ENCODE peak calls at places on chromosomes 13 and 19, in four cellular contexts. One of them, this sample, is unnamed.

GRCh38 chr13:31182987-31183386 is 16.8 kb upstream of the B3GLCT start:
- DNase-seq in mucosa of descending colon: no peak
- DNase-seq in Peyer's patch: no peak
- DNase-seq in upper lobe of right lung: no peak
- DNase-seq in this sample: no peak

GRCh38 chr13:25068810-25069209 is 27.1 kb upstream of the PABPC3 start:
- DNase-seq in mucosa of descending colon: no peak
- DNase-seq in Peyer's patch: no peak
- DNase-seq in upper lobe of right lung: no peak
- DNase-seq in this sample: no peak

GRCh38 chr19:40719414-40719894 is 2.5 kb downstream of the ITPKC start:
- DNase-seq in mucosa of descending colon: no peak
- DNase-seq in Peyer's patch: no peak
- DNase-seq in upper lobe of right lung: no peak
- DNase-seq in this sample: no peak

GRCh38 chr19:43504426-43505185 is at the start of gene PHLDB3:
- DNase-seq in mucosa of descending colon: peak; percentile 79
- DNase-seq in Peyer's patch: peak; percentile 62
- DNase-seq in upper lobe of right lung: peak; percentile 71
- DNase-seq in this sample: no peak

GRCh38 chr19:13004273-13004672 is 9.0 kb downstream of the NFIX start:
- DNase-seq in mucosa of descending colon: peak; percentile 63
- DNase-seq in Peyer's patch: no peak
- DNase-seq in upper lobe of right lung: no peak
- DNase-seq in this sample: no peak

GRCh38 chr13:46160474-46161066 is 21.4 kb downstream of the LCP1 start:
- DNase-seq in mucosa of descending colon: no peak
- DNase-seq in Peyer's patch: no peak
- DNase-seq in upper lobe of right lung: no peak
- DNase-seq in this sample: no peak

GRCh38 chr13:41523396-41523795 is 66.0 kb downstream of the RGCC start:
- DNase-seq in mucosa of descending colon: no peak
- DNase-seq in Peyer's patch: no peak
- DNase-seq in upper lobe of right lung: no peak
- DNase-seq in this sample: no peak

GRCh38 chr13:108268713-108269112 is 805 bp upstream of the TNFSF13B start:
- DNase-seq in mucosa of descending colon: no peak
- DNase-seq in Peyer's patch: no peak
- DNase-seq in upper lobe of right lung: no peak
- DNase-seq in this sample: no peak

GRCh38 chr13:44622259-44622658 is 46.1 kb upstream of the TSC22D1 start:
- DNase-seq in mucosa of descending colon: no peak
- DNase-seq in Peyer's patch: no peak
- DNase-seq in upper lobe of right lung: no peak
- DNase-seq in this sample: no peak

GRCh38 chr13:44649834-44650233 is 73.7 kb upstream of the TSC22D1 start:
- DNase-seq in mucosa of descending colon: no peak
- DNase-seq in Peyer's patch: no peak
- DNase-seq in upper lobe of right lung: no peak
- DNase-seq in this sample: no peak

GRCh38 chr13:42660367-42660965 is 86.5 kb downstream of the TNFSF11 start:
- DNase-seq in mucosa of descending colon: no peak
- DNase-seq in Peyer's patch: no peak
- DNase-seq in upper lobe of right lung: no peak
- DNase-seq in this sample: no peak

GRCh38 chr19:15623711-15624318 is 8.8 kb downstream of the CYP4F8 start:
- DNase-seq in mucosa of descending colon: no peak
- DNase-seq in Peyer's patch: no peak
- DNase-seq in upper lobe of right lung: no peak
- DNase-seq in this sample: no peak

GRCh38 chr13:114027826-114028225 is 54.0 kb upstream of the C13orf46 start:
- DNase-seq in mucosa of descending colon: peak; percentile 54
- DNase-seq in Peyer's patch: no peak
- DNase-seq in upper lobe of right lung: no peak
- DNase-seq in this sample: no peak

GRCh38 chr13:79481685-79482052 is 714 bp downstream of the NDFIP2 start:
- DNase-seq in mucosa of descending colon: peak; percentile 44
- DNase-seq in Peyer's patch: peak; percentile 16
- DNase-seq in upper lobe of right lung: no peak
- DNase-seq in this sample: no peak

GRCh38 chr19:16778796-16779411 is 50.3 kb upstream of the SIN3B start:
- DNase-seq in mucosa of descending colon: no peak
- DNase-seq in Peyer's patch: peak; percentile 68
- DNase-seq in upper lobe of right lung: peak; percentile 72
- DNase-seq in this sample: no peak

GRCh38 chr13:93338906-93339305 is 112.3 kb downstream of the GPC6 start:
- DNase-seq in mucosa of descending colon: no peak
- DNase-seq in Peyer's patch: no peak
- DNase-seq in upper lobe of right lung: no peak
- DNase-seq in this sample: no peak

GRCh38 chr13:32669030-32669646 is 82.9 kb downstream of the PDS5B start:
- DNase-seq in mucosa of descending colon: no peak
- DNase-seq in Peyer's patch: no peak
- DNase-seq in upper lobe of right lung: no peak
- DNase-seq in this sample: no peak

GRCh38 chr13:99388334-99388923 is 81.2 kb upstream of the GPR183 start:
- DNase-seq in mucosa of descending colon: no peak
- DNase-seq in Peyer's patch: peak; percentile 13
- DNase-seq in upper lobe of right lung: no peak
- DNase-seq in this sample: no peak

GRCh38 chr13:50392977-50393376 is 377.7 kb downstream of the KCNRG start:
- DNase-seq in mucosa of descending colon: no peak
- DNase-seq in Peyer's patch: no peak
- DNase-seq in upper lobe of right lung: no peak
- DNase-seq in this sample: no peak

GRCh38 chr13:41528021-41528420 is 70.7 kb downstream of the RGCC start:
- DNase-seq in mucosa of descending colon: no peak
- DNase-seq in Peyer's patch: no peak
- DNase-seq in upper lobe of right lung: no peak
- DNase-seq in this sample: no peak

GRCh38 chr13:113742000-113742441 is 17.0 kb upstream of the TMEM255B start:
- DNase-seq in mucosa of descending colon: peak; percentile 68
- DNase-seq in Peyer's patch: no peak
- DNase-seq in upper lobe of right lung: peak; percentile 74
- DNase-seq in this sample: no peak

GRCh38 chr13:50635504-50635903 is 208.0 kb downstream of the DLEU7 start:
- DNase-seq in mucosa of descending colon: no peak
- DNase-seq in Peyer's patch: peak; percentile 29
- DNase-seq in upper lobe of right lung: no peak
- DNase-seq in this sample: no peak

GRCh38 chr13:42574011-42574410 is at the start of gene TNFSF11:
- DNase-seq in mucosa of descending colon: no peak
- DNase-seq in Peyer's patch: no peak
- DNase-seq in upper lobe of right lung: no peak
- DNase-seq in this sample: no peak

GRCh38 chr13:19959831-19960672 is 1.5 kb downstream of the ZMYM2 start:
- DNase-seq in mucosa of descending colon: peak; percentile 92
- DNase-seq in Peyer's patch: peak; percentile 87
- DNase-seq in upper lobe of right lung: peak; percentile 92
- DNase-seq in this sample: peak; percentile 83

GRCh38 chr13:73268306-73268705 is 209.5 kb downstream of the KLF5 start:
- DNase-seq in mucosa of descending colon: peak; percentile 50
- DNase-seq in Peyer's patch: no peak
- DNase-seq in upper lobe of right lung: no peak
- DNase-seq in this sample: peak; percentile 81

GRCh38 chr19:5679289-5680082 is 830 bp downstream of the MICOS13 start:
- DNase-seq in mucosa of descending colon: peak; percentile 75
- DNase-seq in Peyer's patch: no peak
- DNase-seq in upper lobe of right lung: no peak
- DNase-seq in this sample: no peak

GRCh38 chr19:16650821-16651220 is 9.1 kb downstream of the SMIM7 start:
- DNase-seq in mucosa of descending colon: no peak
- DNase-seq in Peyer's patch: no peak
- DNase-seq in upper lobe of right lung: no peak
- DNase-seq in this sample: no peak

GRCh38 chr19:391199-391557 is 17.8 kb downstream of the C2CD4C start:
- DNase-seq in mucosa of descending colon: no peak
- DNase-seq in Peyer's patch: no peak
- DNase-seq in upper lobe of right lung: no peak
- DNase-seq in this sample: no peak

GRCh38 chr13:25943666-25944065 is 108.2 kb downstream of the SHISA2 start:
- DNase-seq in mucosa of descending colon: no peak
- DNase-seq in Peyer's patch: no peak
- DNase-seq in upper lobe of right lung: no peak
- DNase-seq in this sample: no peak

GRCh38 chr19:17215125-17215971 is at the start of gene USE1:
- DNase-seq in mucosa of descending colon: peak; percentile 94
- DNase-seq in Peyer's patch: peak; percentile 92
- DNase-seq in upper lobe of right lung: peak; percentile 95
- DNase-seq in this sample: peak; percentile 91

GRCh38 chr13:99312493-99312883 is 5.3 kb upstream of the GPR183 start:
- DNase-seq in mucosa of descending colon: peak; percentile 63
- DNase-seq in Peyer's patch: peak; percentile 29
- DNase-seq in upper lobe of right lung: peak; percentile 71
- DNase-seq in this sample: no peak

GRCh38 chr19:44585371-44586141 is 27.8 kb upstream of the IGSF23 start:
- DNase-seq in mucosa of descending colon: no peak
- DNase-seq in Peyer's patch: no peak
- DNase-seq in upper lobe of right lung: no peak
- DNase-seq in this sample: no peak

GRCh38 chr13:52665325-52665724 is 12.7 kb downstream of the SUGT1 start:
- DNase-seq in mucosa of descending colon: no peak
- DNase-seq in Peyer's patch: no peak
- DNase-seq in upper lobe of right lung: no peak
- DNase-seq in this sample: no peak
- H3K9me3 ChIP-seq in mucosa of descending colon: no peaks in the 10 kb centered on the region
- H3K9me3 ChIP-seq in Peyer's patch: no peaks in the 10 kb centered on the region
- H3K9me3 ChIP-seq in upper lobe of right lung: no peaks in the 10 kb centered on the region
- H3K9me3 ChIP-seq in this sample: no peaks in the 10 kb centered on the region

DNA sequence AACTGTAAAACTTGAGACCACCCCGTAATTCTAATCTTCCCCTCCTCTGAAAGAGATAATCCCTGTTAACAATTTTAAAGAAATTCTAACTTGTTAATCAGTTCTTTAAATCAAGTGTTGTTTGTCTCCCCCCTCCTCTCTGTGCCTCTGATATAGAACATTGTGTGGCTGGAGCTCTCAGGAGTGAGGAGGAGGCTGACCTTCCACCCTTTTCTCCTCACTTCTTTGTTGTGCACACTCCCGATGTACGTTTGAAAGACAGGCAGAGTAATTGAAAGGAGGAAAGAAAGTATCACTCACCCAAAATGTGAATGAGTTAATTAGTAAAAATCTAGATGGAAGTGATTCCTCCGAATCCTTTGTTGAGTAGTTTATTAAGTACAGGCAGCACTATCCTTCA is 43.8 kb downstream of the TNFRSF19 start:
- DNase-seq in mucosa of descending colon: no peak
- DNase-seq in Peyer's patch: no peak
- DNase-seq in upper lobe of right lung: no peak
- DNase-seq in this sample: no peak
- H3K4me1 ChIP-seq in mucosa of descending colon: no peaks in the 10 kb centered on the region
- H3K4me1 ChIP-seq in Peyer's patch: peaks cover 3% of the 10 kb centered on the region
- H3K4me1 ChIP-seq in upper lobe of right lung: peaks cover 23% of the 10 kb centered on the region
- H3K4me1 ChIP-seq in this sample: peaks cover 12% of the 10 kb centered on the region

DNA sequence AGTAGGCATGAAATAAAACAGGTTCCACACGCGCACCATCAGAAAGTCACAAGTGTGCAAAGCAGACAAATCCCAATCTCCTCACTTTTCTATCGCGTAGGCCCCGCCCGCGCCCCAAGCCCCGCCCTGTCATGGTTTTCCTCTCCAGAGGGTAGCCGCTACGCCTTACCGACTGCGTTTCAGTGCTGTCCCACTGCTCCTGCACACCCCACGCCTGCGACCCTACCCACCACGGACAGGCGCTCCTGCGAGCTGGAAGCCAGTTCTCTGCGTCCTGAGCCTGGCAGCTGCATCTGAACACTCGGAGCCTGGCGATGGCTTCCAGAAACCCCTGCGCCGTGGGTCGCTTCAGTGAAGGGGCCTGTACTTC is 379 bp upstream of the ZNF470 start:
- DNase-seq in mucosa of descending colon: peak; percentile 64
- DNase-seq in Peyer's patch: peak; percentile 40
- DNase-seq in upper lobe of right lung: peak; percentile 78
- DNase-seq in this sample: no peak
- H3K9me3 ChIP-seq in mucosa of descending colon: peaks cover 88% of the 10 kb centered on the region
- H3K9me3 ChIP-seq in Peyer's patch: peaks cover 73% of the 10 kb centered on the region
- H3K9me3 ChIP-seq in upper lobe of right lung: peaks cover 57% of the 10 kb centered on the region
- H3K9me3 ChIP-seq in this sample: peaks cover 30% of the 10 kb centered on the region

DNA sequence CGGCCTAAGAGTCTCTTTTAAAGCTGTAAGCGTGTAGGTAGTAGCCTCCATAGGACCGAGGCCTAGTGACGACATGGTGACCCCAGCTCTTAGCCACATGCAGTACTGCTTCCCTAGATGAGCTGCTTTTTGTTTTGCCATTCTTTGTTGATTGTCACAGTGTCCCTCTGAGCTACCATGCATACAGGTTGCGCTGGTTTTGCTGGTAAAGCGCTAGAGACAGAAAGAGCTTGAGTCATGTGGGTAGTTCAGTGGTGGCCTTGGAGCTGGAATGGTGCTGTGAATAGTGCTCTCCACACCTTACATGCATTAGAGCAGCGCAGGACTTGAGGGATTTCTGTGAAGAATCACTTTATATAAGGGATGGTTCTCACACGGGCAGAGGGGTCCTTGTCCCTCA is 5.1 kb downstream of the HNRNPM start:
- DNase-seq in mucosa of descending colon: no peak
- DNase-seq in Peyer's patch: no peak
- DNase-seq in upper lobe of right lung: no peak
- DNase-seq in this sample: no peak
- H3K4me1 ChIP-seq in mucosa of descending colon: peaks cover 53% of the 10 kb centered on the region
- H3K4me1 ChIP-seq in Peyer's patch: peaks cover 34% of the 10 kb centered on the region
- H3K4me1 ChIP-seq in upper lobe of right lung: peaks cover 82% of the 10 kb centered on the region
- H3K4me1 ChIP-seq in this sample: peaks cover 34% of the 10 kb centered on the region

GRCh38 chr13:104387514-104387913 is 1321.3 kb upstream of the SLC10A2 start:
- DNase-seq in mucosa of descending colon: no peak
- DNase-seq in Peyer's patch: no peak
- DNase-seq in upper lobe of right lung: no peak
- DNase-seq in this sample: no peak

GRCh38 chr13:104385409-104385808 is 1319.2 kb upstream of the SLC10A2 start:
- DNase-seq in mucosa of descending colon: no peak
- DNase-seq in Peyer's patch: no peak
- DNase-seq in upper lobe of right lung: no peak
- DNase-seq in this sample: peak; percentile 60

GRCh38 chr13:104389722-104390121 is 1323.5 kb upstream of the SLC10A2 start:
- DNase-seq in mucosa of descending colon: no peak
- DNase-seq in Peyer's patch: no peak
- DNase-seq in upper lobe of right lung: no peak
- DNase-seq in this sample: no peak
- H3K9me3 ChIP-seq in mucosa of descending colon: no peaks in the 10 kb centered on the region
- H3K9me3 ChIP-seq in Peyer's patch: no peaks in the 10 kb centered on the region
- H3K9me3 ChIP-seq in upper lobe of right lung: no peaks in the 10 kb centered on the region
- H3K9me3 ChIP-seq in this sample: no peaks in the 10 kb centered on the region

GRCh38 chr19:2039082-2039958 is 11.7 kb downstream of the MKNK2 start:
- DNase-seq in mucosa of descending colon: peak; percentile 60
- DNase-seq in Peyer's patch: no peak
- DNase-seq in upper lobe of right lung: peak; percentile 64
- DNase-seq in this sample: no peak
- H3K4me1 ChIP-seq in mucosa of descending colon: peaks cover 29% of the 10 kb centered on the region
- H3K4me1 ChIP-seq in Peyer's patch: peaks cover 28% of the 10 kb centered on the region
- H3K4me1 ChIP-seq in upper lobe of right lung: peaks cover 36% of the 10 kb centered on the region
- H3K4me1 ChIP-seq in this sample: peaks cover 19% of the 10 kb centered on the region

GRCh38 chr19:37537391-37537947 is 30.7 kb downstream of the ZNF793 start:
- DNase-seq in mucosa of descending colon: no peak
- DNase-seq in Peyer's patch: no peak
- DNase-seq in upper lobe of right lung: no peak
- DNase-seq in this sample: no peak
- H3K9me3 ChIP-seq in mucosa of descending colon: peaks cover 93% of the 10 kb centered on the region
- H3K9me3 ChIP-seq in Peyer's patch: peaks cover 92% of the 10 kb centered on the region
- H3K9me3 ChIP-seq in upper lobe of right lung: peaks cover 67% of the 10 kb centered on the region
- H3K9me3 ChIP-seq in this sample: peaks cover 25% of the 10 kb centered on the region

GRCh38 chr13:67283602-67284001 is 53.5 kb upstream of the PCDH9 start:
- DNase-seq in mucosa of descending colon: no peak
- DNase-seq in Peyer's patch: no peak
- DNase-seq in upper lobe of right lung: no peak
- DNase-seq in this sample: no peak
- H3K4me1 ChIP-seq in mucosa of descending colon: no peaks in the 10 kb centered on the region
- H3K4me1 ChIP-seq in Peyer's patch: no peaks in the 10 kb centered on the region
- H3K4me1 ChIP-seq in upper lobe of right lung: no peaks in the 10 kb centered on the region
- H3K4me1 ChIP-seq in this sample: no peaks in the 10 kb centered on the region

GRCh38 chr19:50334741-50335421 is 5.7 kb upstream of the KCNC3 start:
- DNase-seq in mucosa of descending colon: peak; percentile 51
- DNase-seq in Peyer's patch: no peak
- DNase-seq in upper lobe of right lung: no peak
- DNase-seq in this sample: no peak
- H3K9me3 ChIP-seq in mucosa of descending colon: no peaks in the 10 kb centered on the region
- H3K9me3 ChIP-seq in Peyer's patch: no peaks in the 10 kb centered on the region
- H3K9me3 ChIP-seq in upper lobe of right lung: no peaks in the 10 kb centered on the region
- H3K9me3 ChIP-seq in this sample: no peaks in the 10 kb centered on the region

This sample was measured in RWPE2.